ENCODE peak calls at places on chromosome 2, in four cellular contexts. I, K, U and Q are unnamed samples. For H3K4me1, the result is how much of the 10 kb centered on the place peaks cover.

GRCh38 chr2:233115761-233116160 is 55.6 kb downstream of the INPP5D start:
- DNase-seq in K (no peak), U (no peak), I (no peak), Q (no peak)

GRCh38 chr2:228599297-228599696 is 417.8 kb upstream of the SPHKAP start:
- DNase-seq in K (no peak), U (no peak), I (peak), Q (peak)

GRCh38 chr2:48728827-48729226 is 26.7 kb downstream of the LHCGR start:
- DNase-seq in U (no peak), K (no peak), I (no peak), Q (no peak)

GRCh38 chr2:151189125-151189524 is 72.5 kb downstream of the RBM43 start:
- DNase-seq in K (no peak), U (no peak), I (peak), Q (no peak)

GRCh38 chr2:84971799-84972790 is 1.1 kb downstream of the KCMF1 start:
- DNase-seq in U (peak), K (peak), I (peak), Q (peak)

GRCh38 chr2:170554278-170554955 is 160.7 kb upstream of the SP5 start:
- DNase-seq in U (no peak), K (peak), I (no peak), Q (peak)

GRCh38 chr2:30190637-30191036 is 40.7 kb upstream of the LBH start:
- DNase-seq in I (no peak), K (no peak), U (no peak), Q (no peak)

GRCh38 chr2:242015366-242016065 is 146.0 kb downstream of the RTP5 start:
- DNase-seq in I (no peak), K (peak), U (peak), Q (peak)

GRCh38 chr2:233448220-233448559 is 93.9 kb downstream of the DGKD start:
- DNase-seq in K (peak), U (peak), I (peak), Q (no peak)

GRCh38 chr2:232876071-232876977 is 6.3 kb downstream of the SNORC start:
- DNase-seq in I (peak), K (no peak), U (peak), Q (peak)

GRCh38 chr2:88669371-88670214 is 21.9 kb upstream of the RPIA start:
- DNase-seq in I (peak), U (no peak), K (no peak), Q (peak)

GRCh38 chr2:240259201-240259923 is 118.9 kb upstream of the OTOS start:
- DNase-seq in U (peak), K (peak), I (no peak), Q (no peak)

GRCh38 chr2:58834404-58834803 is 593.3 kb upstream of the FANCL start:
- DNase-seq in K (no peak), I (no peak), U (no peak), Q (no peak)

GRCh38 chr2:117359266-117359970 is 455.1 kb upstream of the DDX18 start:
- DNase-seq in I (no peak), K (no peak), U (no peak), Q (no peak)

GRCh38 chr2:11891028-11891427 is 144.6 kb downstream of the LPIN1 start:
- DNase-seq in K (no peak), I (no peak), U (no peak), Q (no peak)

GRCh38 chr2:235864311-235864710 is 303.9 kb downstream of the GBX2 start:
- DNase-seq in K (no peak), I (no peak), U (no peak), Q (no peak)

GRCh38 chr2:3101016-3101703 is 276.5 kb downstream of the EIPR1 start:
- DNase-seq in U (no peak), K (no peak), I (no peak), Q (no peak)

GRCh38 chr2:3104261-3104660 is 273.4 kb downstream of the EIPR1 start:
- DNase-seq in U (no peak), K (no peak), I (no peak), Q (no peak)

GRCh38 chr2:3102081-3102914 is 275.3 kb downstream of the EIPR1 start:
- DNase-seq in K (no peak), U (peak), I (no peak), Q (no peak)

GRCh38 chr2:3101704-3102055 is 275.9 kb downstream of the EIPR1 start:
- DNase-seq in I (no peak), K (no peak), U (no peak), Q (no peak)

GRCh38 chr2:3102915-3103569 is 274.6 kb downstream of the EIPR1 start:
- DNase-seq in I (no peak), U (no peak), K (no peak), Q (no peak)
- H3K27ac ChIP-seq in I (no peak), U (no peak), K (no peak), Q (no peak)

DNA sequence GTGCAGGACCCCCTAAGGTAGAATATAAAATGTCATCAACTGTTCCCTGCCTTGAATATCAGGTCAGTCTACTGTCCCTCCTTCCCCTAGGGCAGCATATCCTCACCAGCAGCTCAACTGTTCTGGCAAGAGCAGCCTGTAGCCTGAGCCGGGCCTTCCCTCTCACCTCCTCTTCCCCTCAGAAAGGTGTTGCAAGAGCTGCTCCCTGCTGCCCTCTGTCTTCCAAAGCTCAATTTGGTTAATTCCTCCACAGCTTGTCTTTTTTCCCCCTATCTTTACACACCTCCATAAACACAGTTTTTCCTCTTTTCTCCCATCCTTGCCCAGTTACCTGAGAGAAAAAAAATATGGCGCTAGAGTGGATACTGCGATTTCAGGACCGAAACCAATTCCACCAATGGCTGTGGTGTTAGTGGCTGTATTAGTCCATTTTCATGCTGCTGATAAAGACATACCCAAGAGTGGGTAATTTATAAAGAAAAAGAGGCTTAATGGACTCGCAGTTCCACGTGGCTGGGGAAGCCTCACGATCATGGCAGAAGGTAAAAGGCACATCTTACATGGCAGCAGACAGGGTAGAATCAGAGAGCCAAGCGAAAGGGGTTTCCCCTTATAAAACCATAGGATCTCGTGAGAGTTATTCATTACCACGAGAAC is 184.7 kb downstream of the MREG start:
- DNase-seq in I (peak), U (peak), K (peak), Q (peak)
- H3K4me1 ChIP-seq in I (under half), U (under half), K (under half), Q (under half)

DNA sequence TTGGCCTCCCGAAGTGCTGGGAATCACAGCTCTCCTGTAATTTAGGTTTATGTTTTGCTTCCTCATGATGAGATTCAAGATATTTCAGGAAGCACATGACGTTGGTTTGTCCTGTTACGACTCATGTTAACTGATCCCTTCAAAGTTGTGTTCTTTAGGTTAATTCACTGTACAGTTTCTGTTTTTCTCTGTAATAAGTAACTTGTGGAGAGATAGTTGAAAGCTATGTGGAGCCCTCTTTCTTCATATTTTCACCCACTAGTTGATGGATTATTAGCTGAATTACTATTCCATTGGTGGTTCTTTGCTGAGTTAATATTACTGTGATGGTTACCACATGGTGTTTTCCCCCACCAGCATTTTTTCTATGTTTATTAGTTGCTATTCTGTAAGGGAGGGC is 18.3 kb upstream of the CHCHD5 start:
- DNase-seq in U (no peak), I (no peak), K (no peak), Q (no peak)
- H3K27ac ChIP-seq in U (no peak), I (no peak), K (no peak), Q (no peak)

GRCh38 chr2:9231291-9232165 is 24.9 kb downstream of the ASAP2 start:
- DNase-seq in K (no peak), I (no peak), U (no peak), Q (peak)

GRCh38 chr2:9230881-9231280 is 24.3 kb downstream of the ASAP2 start:
- DNase-seq in U (no peak), I (no peak), K (no peak), Q (no peak)

GRCh38 chr2:9232886-9233285 is 26.3 kb downstream of the ASAP2 start:
- DNase-seq in K (no peak), I (no peak), U (no peak), Q (no peak)

GRCh38 chr2:9230051-9230802 is 23.6 kb downstream of the ASAP2 start:
- DNase-seq in K (no peak), I (no peak), U (no peak), Q (no peak)

GRCh38 chr2:9232166-9232479 is 25.5 kb downstream of the ASAP2 start:
- DNase-seq in I (no peak), U (no peak), K (no peak), Q (no peak)
- H3K4me1 ChIP-seq in I (under half), U (half or more), K (under half), Q (under half)

DNA sequence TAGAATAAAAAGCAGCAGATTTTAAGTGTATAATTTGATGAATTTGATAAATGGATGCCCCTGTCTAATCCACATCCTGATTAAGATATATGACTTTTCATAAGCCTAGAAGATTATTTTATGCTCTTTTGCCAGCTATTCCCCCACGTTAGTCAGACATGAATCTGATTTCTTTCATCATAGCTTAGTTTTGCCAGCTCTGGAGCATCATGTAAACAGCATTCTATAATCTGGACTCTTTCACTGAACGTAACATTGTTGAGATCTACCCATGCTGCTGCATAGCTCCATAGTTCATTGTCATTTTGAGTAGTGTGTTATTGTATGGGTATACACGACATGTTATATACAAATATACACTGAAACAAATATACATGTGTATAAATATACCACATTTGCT is 676.7 kb upstream of the RAB6C start:
- DNase-seq in K (no peak), I (no peak), U (no peak), Q (no peak)
- H3K27ac ChIP-seq in K (no peak), I (no peak), U (no peak), Q (no peak)

DNA sequence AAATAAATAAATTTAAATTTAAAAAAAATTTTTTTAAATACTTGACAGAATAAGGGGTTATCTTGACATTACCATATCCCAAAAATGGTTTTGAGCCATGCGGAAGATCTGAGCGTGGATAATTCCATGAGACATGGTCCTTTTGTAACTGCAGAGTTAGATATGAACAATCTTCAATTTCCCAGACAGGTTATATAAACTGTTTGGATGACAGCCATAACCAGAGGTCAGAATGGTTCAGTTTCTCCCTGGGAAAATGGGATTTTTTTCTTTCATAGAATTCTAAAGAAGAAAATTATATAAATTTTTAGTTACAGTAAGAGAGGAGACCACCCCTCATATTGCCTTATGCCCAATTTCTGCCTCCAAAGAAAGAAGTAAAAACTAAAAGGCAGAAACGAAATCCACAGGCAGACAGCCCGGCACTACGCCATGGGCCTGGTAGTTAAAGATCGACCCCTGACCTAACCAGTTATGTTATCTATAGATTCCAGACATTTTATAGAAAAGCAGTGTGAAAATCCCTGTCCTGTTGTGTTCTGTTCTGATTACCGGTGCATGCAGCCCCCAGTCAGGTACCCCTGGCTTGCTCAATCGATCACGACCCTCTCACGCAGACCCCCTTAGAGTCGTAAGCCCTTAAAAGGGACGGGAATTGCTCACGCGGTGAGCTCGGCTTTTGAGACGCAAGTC is 3.0 kb downstream of the GALM start:
- DNase-seq in U (no peak), I (no peak), K (no peak), Q (no peak)
- H3K4me1 ChIP-seq in U (under half), I (under half), K (under half), Q (under half)

GRCh38 chr2:158773121-158773520 is 22.0 kb upstream of the DAPL1 start:
- DNase-seq in U (no peak), I (no peak), K (no peak), Q (no peak)
- H3K27ac ChIP-seq in U (no peak), I (no peak), K (no peak), Q (no peak)

GRCh38 chr2:63871864-63872263 is 30.2 kb downstream of the UGP2 start:
- DNase-seq in I (no peak), K (no peak), U (no peak), Q (no peak)
- H3K4me1 ChIP-seq in I (under half), K (under half), U (under half), Q (under half)

DNA sequence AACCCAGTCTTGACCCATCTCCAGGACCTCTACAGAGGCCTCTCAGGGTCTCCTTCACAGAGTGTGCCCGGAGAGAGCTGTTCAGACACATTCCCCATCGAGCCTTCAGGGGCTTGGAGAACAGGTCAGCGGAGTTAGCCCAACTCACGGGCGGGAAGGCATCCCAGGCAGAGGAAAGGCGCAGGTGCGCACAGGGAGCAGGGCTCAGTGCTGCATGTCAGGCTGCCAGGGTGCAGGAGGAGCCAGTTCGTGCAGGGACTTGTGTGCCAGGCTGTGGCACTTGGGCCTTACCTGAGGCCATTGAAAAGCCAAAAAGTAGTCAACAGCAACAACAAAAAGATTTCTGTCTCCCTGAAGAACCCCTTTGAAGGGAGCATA is 104.0 kb downstream of the ITGB1BP1 start:
- DNase-seq in I (no peak), U (no peak), K (no peak), Q (no peak)
- H3K27ac ChIP-seq in I (no peak), U (peak), K (peak), Q (peak)

DNA sequence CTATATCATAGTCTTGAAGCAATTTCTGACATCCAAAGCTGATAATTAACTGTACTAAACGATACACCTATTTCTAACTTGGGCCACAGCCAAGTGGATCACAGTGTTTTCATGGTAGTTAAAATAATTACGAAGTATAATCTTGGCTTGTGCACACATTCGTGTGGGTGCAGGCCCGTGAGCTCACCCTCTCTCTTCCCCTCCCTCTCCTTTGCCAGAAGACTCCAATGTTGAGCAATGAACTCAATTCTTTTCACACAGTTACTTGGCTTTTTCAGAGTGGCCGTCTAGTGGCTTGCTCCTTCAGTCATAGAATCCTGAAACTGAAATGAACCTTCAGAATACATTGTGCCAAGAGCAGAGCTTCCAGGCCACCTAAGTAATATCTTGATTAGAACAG is 178.7 kb downstream of the NCKAP5 start:
- DNase-seq in I (no peak), U (no peak), K (no peak), Q (no peak)
- H3K4me1 ChIP-seq in I (under half), U (under half), K (under half), Q (under half)